ENCODE peak calls at places on chromosomes 6 and 20, in seven cellular contexts. Y is activated CD4-positive, alpha-beta T cell treated with anti-CD3 and anti-CD28 coated beads, Interleukin-2, amount 50 U/mL, for 24 hours; E is AG09319; M is OCI-LY7; O is cardiac muscle cell; Q is heart left ventricle; K is psoas muscle. U is an unnamed sample.
A peak's percentile ranks its signal among the peaks of the same experiment; 100 is the strongest.

GRCh38 chr20:24208652-24209051 is 220.1 kb upstream of the GGTLC1 start:
- DNase-seq in Y (no peak), E (no peak), M (no peak), O (no peak), Q (no peak), K (no peak), U (no peak)

GRCh38 chr20:8361008-8361652 is 229.1 kb downstream of the PLCB1 start:
- DNase-seq in Y (no peak), E (no peak), M (peak; percentile 34), O (peak; percentile 69), Q (no peak), K (no peak), U (no peak)

GRCh38 chr6:67886840-67887292 is 748.2 kb upstream of the ADGRB3 start:
- DNase-seq in Y (no peak), E (no peak), M (no peak), O (no peak), Q (no peak), K (no peak), U (no peak)

GRCh38 chr6:131014080-131014776 is 48.8 kb downstream of the EPB41L2 start:
- DNase-seq in Y (no peak), E (no peak), M (no peak), O (peak; percentile 44), Q (no peak), K (no peak), U (no peak)

GRCh38 chr6:123635567-123635966 is 1.2 kb downstream of the TRDN start:
- DNase-seq in Y (no peak), E (no peak), M (no peak), O (no peak), Q (no peak), K (no peak), U (no peak)

GRCh38 chr6:157461000-157461915 is 80.3 kb downstream of the ZDHHC14 start:
- DNase-seq in Y (peak; percentile 29), E (no peak), M (no peak), O (peak; percentile 7), Q (no peak), K (no peak), U (peak; percentile 52)

GRCh38 chr20:63495771-63496403 is 3.0 kb downstream of the EEF1A2 start:
- DNase-seq in Y (peak; percentile 59), E (no peak), M (peak; percentile 73), O (peak; percentile 52), Q (peak; percentile 76), K (peak; percentile 69), U (peak; percentile 81)

GRCh38 chr6:125593746-125594145 is 155.7 kb upstream of the HEY2 start:
- DNase-seq in Y (no peak), E (no peak), M (no peak), O (no peak), Q (no peak), K (no peak), U (no peak)

GRCh38 chr20:57662313-57663240 is 42.4 kb upstream of the ZBP1 start:
- DNase-seq in Y (no peak), E (no peak), M (no peak), O (no peak), Q (peak; percentile 15), K (no peak), U (no peak)

GRCh38 chr6:25267662-25268061 is 11.5 kb upstream of the CARMIL1 start:
- DNase-seq in Y (no peak), E (no peak), M (no peak), O (no peak), Q (no peak), K (no peak), U (no peak)

GRCh38 chr6:128739112-128739511 is 143.8 kb upstream of the LAMA2 start:
- DNase-seq in Y (no peak), E (no peak), M (no peak), O (no peak), Q (no peak), K (no peak), U (no peak)

GRCh38 chr6:107264357-107264831 is 149.1 kb upstream of the BEND3 start:
- DNase-seq in Y (no peak), E (no peak), M (no peak), O (peak; percentile 68), Q (no peak), K (no peak), U (no peak)

GRCh38 chr6:166998256-166999144 is 697 bp upstream of the CEP43 start:
- DNase-seq in Y (no peak), E (no peak), M (no peak), O (no peak), Q (peak; percentile 37), K (peak; percentile 25), U (peak; percentile 11)

GRCh38 chr6:130032758-130033323 is 14.5 kb downstream of the L3MBTL3 start:
- DNase-seq in Y (no peak), E (no peak), M (no peak), O (no peak), Q (no peak), K (no peak), U (no peak)

U was measured in germinal center.